ENCODE peak calls at places on chromosome 18, in seven cellular contexts. Q, F, D, A, J, C and S are unnamed samples.

GRCh38 chr18:55320399-55321255 is 267.4 kb downstream of the TCF4 start:
- DNase-seq in Q (no peak), F (peak; percentile 53), D (no peak), A (no peak), J (no peak), C (no peak), S (peak; percentile 43)

GRCh38 chr18:35407871-35408481 is 30.8 kb upstream of the ZNF396 start:
- DNase-seq in Q (peak; percentile 82), F (peak; percentile 80), D (peak; percentile 35), A (no peak), J (peak; percentile 49), C (peak; percentile 51), S (peak; percentile 87)

GRCh38 chr18:74531043-74531442 is 3.3 kb upstream of the CNDP1 start:
- DNase-seq in Q (no peak), F (no peak), D (no peak), A (no peak), J (no peak), C (no peak), S (no peak)

GRCh38 chr18:44715245-44715644 is 34.6 kb downstream of the SETBP1 start:
- DNase-seq in Q (no peak), F (peak; percentile 63), D (no peak), A (no peak), J (no peak), C (peak; percentile 32), S (no peak)

GRCh38 chr18:666177-666576 is 8.7 kb downstream of the TYMS start:
- DNase-seq in Q (no peak), F (no peak), D (no peak), A (no peak), J (no peak), C (no peak), S (peak; percentile 15)

GRCh38 chr18:54883816-54884604 is 55.7 kb downstream of the RAB27B start:
- DNase-seq in Q (no peak), F (peak; percentile 26), D (no peak), A (no peak), J (no peak), C (no peak), S (no peak)

GRCh38 chr18:56382541-56382940 is 255.9 kb downstream of the TXNL1 start:
- DNase-seq in Q (no peak), F (peak; percentile 6), D (no peak), A (peak; percentile 28), J (no peak), C (no peak), S (no peak)

GRCh38 chr18:59902180-59902992 is 2.6 kb downstream of the PMAIP1 start:
- DNase-seq in Q (no peak), F (peak; percentile 92), D (no peak), A (no peak), J (no peak), C (no peak), S (peak; percentile 68)

GRCh38 chr18:3177902-3178687 is 41.7 kb downstream of the MYOM1 start:
- DNase-seq in Q (no peak), F (no peak), D (no peak), A (peak; percentile 43), J (peak; percentile 21), C (peak; percentile 76), S (no peak)

GRCh38 chr18:10124557-10124956 is 210.7 kb downstream of the VAPA start:
- DNase-seq in Q (no peak), F (no peak), D (no peak), A (no peak), J (no peak), C (no peak), S (no peak)

GRCh38 chr18:22485808-22486244 is 68.1 kb upstream of the CTAGE1 start:
- DNase-seq in Q (no peak), F (peak; percentile 79), D (no peak), A (no peak), J (no peak), C (no peak), S (no peak)

GRCh38 chr18:62720766-62721613 is 5.6 kb downstream of the PHLPP1 start:
- DNase-seq in Q (no peak), F (peak; percentile 59), D (peak; percentile 2), A (no peak), J (no peak), C (no peak), S (no peak)

GRCh38 chr18:812123-812672 is at the start of gene YES1:
- DNase-seq in Q (peak; percentile 68), F (peak; percentile 76), D (peak; percentile 46), A (no peak), J (peak; percentile 85), C (peak; percentile 66), S (peak; percentile 85)

GRCh38 chr18:22346968-22347611 is 70.6 kb downstream of the CTAGE1 start:
- DNase-seq in Q (peak; percentile 66), F (no peak), D (no peak), A (no peak), J (peak; percentile 74), C (peak; percentile 81), S (peak; percentile 71)

GRCh38 chr18:12376034-12376717 is 851 bp downstream of the AFG3L2 start:
- DNase-seq in Q (no peak), F (no peak), D (peak; percentile 4), A (no peak), J (peak; percentile 26), C (no peak), S (peak; percentile 43)

GRCh38 chr18:492451-492850 is 8.1 kb downstream of the COLEC12 start:
- DNase-seq in Q (no peak), F (no peak), D (no peak), A (no peak), J (no peak), C (no peak), S (no peak)

GRCh38 chr18:3152294-3152693 is 67.5 kb downstream of the MYOM1 start:
- DNase-seq in Q (no peak), F (no peak), D (no peak), A (no peak), J (no peak), C (no peak), S (no peak)

GRCh38 chr18:23134780-23135678 is at the start of gene CABLES1:
- DNase-seq in Q (peak; percentile 75), F (peak; percentile 73), D (peak; percentile 12), A (peak; percentile 13), J (peak; percentile 81), C (peak; percentile 66), S (peak; percentile 82)

GRCh38 chr18:76955529-76956170 is 133.3 kb downstream of the ZNF236 start:
- DNase-seq in Q (no peak), F (no peak), D (no peak), A (no peak), J (peak; percentile 72), C (peak; percentile 45), S (no peak)

GRCh38 chr18:331231-331771 is 63.5 kb upstream of the THOC1 start:
- DNase-seq in Q (no peak), F (peak; percentile 70), D (no peak), A (no peak), J (no peak), C (peak; percentile 20), S (no peak)

GRCh38 chr18:34977787-34978532 is 63.3 kb upstream of the MAPRE2 start:
- DNase-seq in Q (peak; percentile 53), F (no peak), D (peak; percentile 41), A (no peak), J (peak; percentile 65), C (peak; percentile 74), S (peak; percentile 31)

GRCh38 chr18:50194623-50195532 is at the start of gene MYO5B:
- DNase-seq in Q (peak; percentile 67), F (no peak), D (peak; percentile 44), A (no peak), J (peak; percentile 95), C (peak; percentile 79), S (peak; percentile 3)